ENCODE peak calls at places on chromosomes 2 and 18, in nine cellular contexts. One of them, this sample, is unnamed.

GRCh38 chr2:143575340-143575739 is 446.1 kb downstream of the ARHGAP15 start:
- DNase-seq in HCT116: peak
- DNase-seq in GM12892: no peak
- DNase-seq in IMR-90: peak
- DNase-seq in adrenal gland: no peak
- DNase-seq in esophagus squamous epithelium: no peak
- DNase-seq in NB4: peak
- DNase-seq in A549: peak
- DNase-seq in spleen: no peak
- DNase-seq in this sample: no peak

GRCh38 chr2:32291746-32292145 is 14.0 kb downstream of the YIPF4 start:
- DNase-seq in HCT116: no peak
- DNase-seq in GM12892: no peak
- DNase-seq in IMR-90: no peak
- DNase-seq in adrenal gland: no peak
- DNase-seq in esophagus squamous epithelium: no peak
- DNase-seq in NB4: no peak
- DNase-seq in A549: no peak
- DNase-seq in spleen: no peak
- DNase-seq in this sample: no peak

GRCh38 chr18:40607741-40608140 is 1347.3 kb upstream of the PIK3C3 start:
- DNase-seq in HCT116: no peak
- DNase-seq in GM12892: no peak
- DNase-seq in IMR-90: no peak
- DNase-seq in adrenal gland: no peak
- DNase-seq in esophagus squamous epithelium: no peak
- DNase-seq in NB4: no peak
- DNase-seq in A549: no peak
- DNase-seq in spleen: no peak
- DNase-seq in this sample: no peak

GRCh38 chr2:88054300-88055048 is 1.1 kb downstream of the KRCC1 start:
- DNase-seq in HCT116: no peak
- DNase-seq in GM12892: no peak
- DNase-seq in IMR-90: no peak
- DNase-seq in adrenal gland: no peak
- DNase-seq in esophagus squamous epithelium: no peak
- DNase-seq in NB4: peak
- DNase-seq in A549: no peak
- DNase-seq in spleen: peak
- DNase-seq in this sample: no peak

GRCh38 chr2:208253518-208254117 is 1.3 kb downstream of the IDH1 start:
- DNase-seq in HCT116: no peak
- DNase-seq in GM12892: no peak
- DNase-seq in IMR-90: no peak
- DNase-seq in adrenal gland: no peak
- DNase-seq in esophagus squamous epithelium: no peak
- DNase-seq in NB4: no peak
- DNase-seq in A549: no peak
- DNase-seq in spleen: no peak
- DNase-seq in this sample: no peak

GRCh38 chr2:140892429-140892828 is 1238.4 kb downstream of the LRP1B start:
- DNase-seq in HCT116: no peak
- DNase-seq in GM12892: no peak
- DNase-seq in IMR-90: peak
- DNase-seq in adrenal gland: no peak
- DNase-seq in esophagus squamous epithelium: no peak
- DNase-seq in NB4: no peak
- DNase-seq in A549: no peak
- DNase-seq in spleen: no peak
- DNase-seq in this sample: no peak

GRCh38 chr18:68172842-68173549 is 541.9 kb downstream of the TMX3 start:
- DNase-seq in HCT116: no peak
- DNase-seq in GM12892: no peak
- DNase-seq in IMR-90: no peak
- DNase-seq in adrenal gland: no peak
- DNase-seq in esophagus squamous epithelium: no peak
- DNase-seq in NB4: no peak
- DNase-seq in A549: peak
- DNase-seq in spleen: no peak
- DNase-seq in this sample: no peak

GRCh38 chr2:113117594-113118262 is 9.7 kb upstream of the IL1RN start:
- DNase-seq in HCT116: no peak
- DNase-seq in GM12892: no peak
- DNase-seq in IMR-90: peak
- DNase-seq in adrenal gland: peak
- DNase-seq in esophagus squamous epithelium: peak
- DNase-seq in NB4: peak
- DNase-seq in A549: no peak
- DNase-seq in spleen: no peak
- DNase-seq in this sample: no peak

GRCh38 chr2:196220671-196221070 is 49.3 kb upstream of the STK17B start:
- DNase-seq in HCT116: no peak
- DNase-seq in GM12892: no peak
- DNase-seq in IMR-90: no peak
- DNase-seq in adrenal gland: no peak
- DNase-seq in esophagus squamous epithelium: no peak
- DNase-seq in NB4: no peak
- DNase-seq in A549: no peak
- DNase-seq in spleen: no peak
- DNase-seq in this sample: no peak

GRCh38 chr2:162266468-162266754 is 23.2 kb upstream of the FAP start:
- DNase-seq in HCT116: no peak
- DNase-seq in GM12892: no peak
- DNase-seq in IMR-90: no peak
- DNase-seq in adrenal gland: no peak
- DNase-seq in esophagus squamous epithelium: no peak
- DNase-seq in NB4: no peak
- DNase-seq in A549: no peak
- DNase-seq in spleen: no peak
- DNase-seq in this sample: no peak

GRCh38 chr2:176569574-176569973 is 300.3 kb downstream of the MTX2 start:
- DNase-seq in HCT116: no peak
- DNase-seq in GM12892: no peak
- DNase-seq in IMR-90: no peak
- DNase-seq in adrenal gland: no peak
- DNase-seq in esophagus squamous epithelium: no peak
- DNase-seq in NB4: no peak
- DNase-seq in A549: no peak
- DNase-seq in spleen: no peak
- DNase-seq in this sample: no peak

GRCh38 chr18:48674198-48674721 is 135.4 kb downstream of the CTIF start:
- DNase-seq in HCT116: no peak
- DNase-seq in GM12892: no peak
- DNase-seq in IMR-90: peak
- DNase-seq in adrenal gland: peak
- DNase-seq in esophagus squamous epithelium: no peak
- DNase-seq in NB4: no peak
- DNase-seq in A549: no peak
- DNase-seq in spleen: peak
- DNase-seq in this sample: no peak

GRCh38 chr2:39504790-39505335 is 67.8 kb upstream of the MAP4K3 start:
- DNase-seq in HCT116: no peak
- DNase-seq in GM12892: no peak
- DNase-seq in IMR-90: peak
- DNase-seq in adrenal gland: no peak
- DNase-seq in esophagus squamous epithelium: no peak
- DNase-seq in NB4: no peak
- DNase-seq in A549: peak
- DNase-seq in spleen: no peak
- DNase-seq in this sample: no peak

GRCh38 chr2:228549390-228550007 is 368.0 kb upstream of the SPHKAP start:
- DNase-seq in HCT116: no peak
- DNase-seq in GM12892: no peak
- DNase-seq in IMR-90: no peak
- DNase-seq in adrenal gland: no peak
- DNase-seq in esophagus squamous epithelium: no peak
- DNase-seq in NB4: no peak
- DNase-seq in A549: no peak
- DNase-seq in spleen: no peak
- DNase-seq in this sample: no peak

DNA sequence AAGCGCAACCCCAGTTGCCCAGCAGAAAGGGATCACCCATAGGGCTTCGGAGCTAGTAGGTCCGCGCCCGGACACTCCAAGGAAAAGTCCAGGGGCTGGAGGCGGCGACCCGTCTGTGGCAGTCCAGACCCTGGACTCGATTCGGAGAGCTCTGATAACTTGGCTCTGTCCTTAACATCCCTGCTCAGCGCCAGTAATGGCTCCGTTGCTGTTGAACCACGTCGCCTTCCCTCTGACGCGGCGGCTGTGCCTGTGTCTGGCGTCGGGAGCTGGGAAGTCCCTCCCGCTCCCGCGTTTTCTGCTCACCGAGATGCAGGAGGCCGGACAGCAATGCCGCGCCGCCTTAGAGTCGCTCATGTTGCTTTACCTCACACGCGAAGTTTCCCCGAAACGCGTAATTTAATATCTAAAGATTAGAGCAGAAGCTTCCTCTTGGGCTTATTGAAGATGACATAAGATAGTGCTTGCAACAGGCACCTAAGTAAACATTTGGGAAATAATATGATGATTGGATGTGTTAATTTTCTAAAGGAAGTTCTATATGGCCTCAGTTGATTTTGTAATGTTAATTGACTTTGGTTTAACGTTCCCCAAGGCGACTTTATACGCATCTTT is 1.3 kb upstream of the ZBTB14 start:
- DNase-seq in HCT116: peak
- DNase-seq in GM12892: peak
- DNase-seq in IMR-90: peak
- DNase-seq in adrenal gland: peak
- DNase-seq in esophagus squamous epithelium: peak
- DNase-seq in NB4: peak
- DNase-seq in A549: peak
- DNase-seq in spleen: peak
- DNase-seq in this sample: peak
- TF ChIP-seq POLR2A in HCT116: no peak
- TF ChIP-seq POLR2A in GM12892: no peak
- TF ChIP-seq POLR2A in IMR-90: no peak
- TF ChIP-seq POLR2A in adrenal gland: peak
- TF ChIP-seq POLR2A in esophagus squamous epithelium: no peak
- TF ChIP-seq POLR2A in NB4: peak
- TF ChIP-seq POLR2A in A549: peak
- TF ChIP-seq POLR2A in spleen: no peak
- TF ChIP-seq POLR2A in this sample: peak

DNA sequence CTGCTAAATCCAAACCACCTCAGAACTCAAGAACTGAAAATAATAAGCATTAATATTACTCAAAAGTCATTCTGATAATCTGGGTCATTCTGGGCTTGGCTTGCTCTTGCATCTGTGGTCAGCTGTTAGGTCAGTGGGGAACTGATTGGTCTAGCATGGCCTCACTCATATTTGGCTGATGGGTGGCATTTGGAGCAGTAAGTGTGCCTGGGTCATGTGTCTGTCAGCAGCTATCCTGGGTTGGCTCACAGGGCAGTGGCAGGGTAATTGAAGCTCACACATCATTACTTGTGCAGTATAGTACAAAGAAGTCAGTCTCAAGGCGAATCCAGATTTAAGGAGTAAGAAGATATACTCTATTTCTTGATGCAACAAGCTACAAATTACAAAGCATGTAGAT is 9.6 kb downstream of the RPL37A start:
- DNase-seq in HCT116: no peak
- DNase-seq in GM12892: no peak
- DNase-seq in IMR-90: no peak
- DNase-seq in adrenal gland: no peak
- DNase-seq in esophagus squamous epithelium: no peak
- DNase-seq in NB4: peak
- DNase-seq in A549: no peak
- DNase-seq in spleen: no peak
- DNase-seq in this sample: no peak
- TF ChIP-seq POLR2A in HCT116: no peak
- TF ChIP-seq POLR2A in GM12892: no peak
- TF ChIP-seq POLR2A in IMR-90: no peak
- TF ChIP-seq POLR2A in adrenal gland: no peak
- TF ChIP-seq POLR2A in esophagus squamous epithelium: no peak
- TF ChIP-seq POLR2A in NB4: no peak
- TF ChIP-seq POLR2A in A549: no peak
- TF ChIP-seq POLR2A in spleen: no peak
- TF ChIP-seq POLR2A in this sample: no peak

DNA sequence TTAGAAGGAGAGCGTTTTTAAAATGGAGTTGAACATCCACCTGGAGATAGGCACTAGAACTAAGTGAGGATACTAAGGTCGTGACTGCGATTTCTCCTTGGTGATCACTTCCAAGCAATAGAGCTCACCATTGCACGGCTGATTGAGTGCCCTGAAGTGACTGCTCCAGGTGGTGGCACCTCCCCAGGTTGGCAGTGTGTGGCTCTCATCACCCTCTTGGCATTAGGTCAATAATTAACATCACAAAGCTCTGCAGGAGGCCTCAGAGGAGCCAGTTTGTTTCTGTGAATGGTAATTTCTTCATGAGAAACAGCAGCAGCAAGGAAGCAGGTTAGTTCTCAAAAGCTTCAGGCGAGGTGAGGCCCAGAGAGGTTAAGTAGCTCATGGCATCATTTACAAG is 259.6 kb downstream of the CLIP4 start:
- DNase-seq in HCT116: no peak
- DNase-seq in GM12892: no peak
- DNase-seq in IMR-90: no peak
- DNase-seq in adrenal gland: no peak
- DNase-seq in esophagus squamous epithelium: no peak
- DNase-seq in NB4: no peak
- DNase-seq in A549: no peak
- DNase-seq in spleen: no peak
- DNase-seq in this sample: no peak
- TF ChIP-seq POLR2A in HCT116: no peak
- TF ChIP-seq POLR2A in GM12892: no peak
- TF ChIP-seq POLR2A in IMR-90: no peak
- TF ChIP-seq POLR2A in adrenal gland: no peak
- TF ChIP-seq POLR2A in esophagus squamous epithelium: no peak
- TF ChIP-seq POLR2A in NB4: no peak
- TF ChIP-seq POLR2A in A549: no peak
- TF ChIP-seq POLR2A in spleen: no peak
- TF ChIP-seq POLR2A in this sample: no peak

GRCh38 chr2:68365087-68365486 is at the start of gene PLEK:
- DNase-seq in HCT116: no peak
- DNase-seq in GM12892: no peak
- DNase-seq in IMR-90: no peak
- DNase-seq in adrenal gland: peak
- DNase-seq in esophagus squamous epithelium: no peak
- DNase-seq in NB4: peak
- DNase-seq in A549: no peak
- DNase-seq in spleen: peak
- DNase-seq in this sample: no peak

GRCh38 chr2:68368657-68369339 is 3.7 kb downstream of the PLEK start:
- DNase-seq in HCT116: no peak
- DNase-seq in GM12892: no peak
- DNase-seq in IMR-90: peak
- DNase-seq in adrenal gland: no peak
- DNase-seq in esophagus squamous epithelium: no peak
- DNase-seq in NB4: peak
- DNase-seq in A549: peak
- DNase-seq in spleen: no peak
- DNase-seq in this sample: peak

GRCh38 chr2:68363731-68364130 is 1.4 kb upstream of the PLEK start:
- DNase-seq in HCT116: no peak
- DNase-seq in GM12892: no peak
- DNase-seq in IMR-90: no peak
- DNase-seq in adrenal gland: no peak
- DNase-seq in esophagus squamous epithelium: no peak
- DNase-seq in NB4: no peak
- DNase-seq in A549: no peak
- DNase-seq in spleen: no peak
- DNase-seq in this sample: no peak

GRCh38 chr2:68367918-68368656 is 3.0 kb downstream of the PLEK start:
- DNase-seq in HCT116: no peak
- DNase-seq in GM12892: no peak
- DNase-seq in IMR-90: no peak
- DNase-seq in adrenal gland: no peak
- DNase-seq in esophagus squamous epithelium: no peak
- DNase-seq in NB4: peak
- DNase-seq in A549: no peak
- DNase-seq in spleen: no peak
- DNase-seq in this sample: no peak

GRCh38 chr2:68366083-68366560 is 1.0 kb downstream of the PLEK start:
- DNase-seq in HCT116: no peak
- DNase-seq in GM12892: no peak
- DNase-seq in IMR-90: no peak
- DNase-seq in adrenal gland: peak
- DNase-seq in esophagus squamous epithelium: no peak
- DNase-seq in NB4: peak
- DNase-seq in A549: no peak
- DNase-seq in spleen: no peak
- DNase-seq in this sample: no peak
- TF ChIP-seq POLR2A in HCT116: no peak
- TF ChIP-seq POLR2A in GM12892: peak
- TF ChIP-seq POLR2A in IMR-90: no peak
- TF ChIP-seq POLR2A in adrenal gland: no peak
- TF ChIP-seq POLR2A in esophagus squamous epithelium: no peak
- TF ChIP-seq POLR2A in NB4: no peak
- TF ChIP-seq POLR2A in A549: no peak
- TF ChIP-seq POLR2A in spleen: no peak
- TF ChIP-seq POLR2A in this sample: no peak

This sample was measured in H54.